ENCODE peak calls at places on chromosomes 12 and 14, in nine cellular contexts. One of them, this sample, is unnamed.

GRCh38 chr14:45867046-45867894 is 614.3 kb upstream of the MIS18BP1 start:
- DNase-seq in Panc1: no peak
- DNase-seq in foreskin fibroblast: no peak
- DNase-seq in SK-N-SH: no peak
- DNase-seq in cardiac fibroblast: no peak
- DNase-seq in AG09309: no peak
- DNase-seq in AG04450: no peak
- DNase-seq in A549: no peak
- DNase-seq in tibial nerve: no peak
- DNase-seq in this sample: no peak

GRCh38 chr12:89070603-89071002 is 281.7 kb downstream of the DUSP6 start:
- DNase-seq in Panc1: no peak
- DNase-seq in foreskin fibroblast: no peak
- DNase-seq in SK-N-SH: no peak
- DNase-seq in cardiac fibroblast: no peak
- DNase-seq in AG09309: no peak
- DNase-seq in AG04450: no peak
- DNase-seq in A549: no peak
- DNase-seq in tibial nerve: no peak
- DNase-seq in this sample: no peak

GRCh38 chr14:34050606-34051005 is 99.7 kb upstream of the EGLN3 start:
- DNase-seq in Panc1: no peak
- DNase-seq in foreskin fibroblast: no peak
- DNase-seq in SK-N-SH: no peak
- DNase-seq in cardiac fibroblast: no peak
- DNase-seq in AG09309: no peak
- DNase-seq in AG04450: no peak
- DNase-seq in A549: no peak
- DNase-seq in tibial nerve: no peak
- DNase-seq in this sample: no peak

GRCh38 chr14:97692084-97692483 is 894.9 kb downstream of the VRK1 start:
- DNase-seq in Panc1: no peak
- DNase-seq in foreskin fibroblast: no peak
- DNase-seq in SK-N-SH: no peak
- DNase-seq in cardiac fibroblast: no peak
- DNase-seq in AG09309: no peak
- DNase-seq in AG04450: no peak
- DNase-seq in A549: no peak
- DNase-seq in tibial nerve: no peak
- DNase-seq in this sample: no peak

GRCh38 chr12:42144424-42145196 is at the start of gene GXYLT1:
- DNase-seq in Panc1: no peak
- DNase-seq in foreskin fibroblast: peak
- DNase-seq in SK-N-SH: peak
- DNase-seq in cardiac fibroblast: peak
- DNase-seq in AG09309: peak
- DNase-seq in AG04450: peak
- DNase-seq in A549: peak
- DNase-seq in tibial nerve: peak
- DNase-seq in this sample: peak

GRCh38 chr14:92397140-92397815 is 74.3 kb downstream of the SLC24A4 start:
- DNase-seq in Panc1: peak
- DNase-seq in foreskin fibroblast: peak
- DNase-seq in SK-N-SH: no peak
- DNase-seq in cardiac fibroblast: peak
- DNase-seq in AG09309: peak
- DNase-seq in AG04450: no peak
- DNase-seq in A549: peak
- DNase-seq in tibial nerve: no peak
- DNase-seq in this sample: no peak

GRCh38 chr12:47990351-47991105 is 13.7 kb downstream of the COL2A1 start:
- DNase-seq in Panc1: no peak
- DNase-seq in foreskin fibroblast: peak
- DNase-seq in SK-N-SH: no peak
- DNase-seq in cardiac fibroblast: peak
- DNase-seq in AG09309: no peak
- DNase-seq in AG04450: no peak
- DNase-seq in A549: no peak
- DNase-seq in tibial nerve: no peak
- DNase-seq in this sample: no peak

GRCh38 chr12:101475751-101476305 is 692 bp downstream of the SPIC start:
- DNase-seq in Panc1: no peak
- DNase-seq in foreskin fibroblast: no peak
- DNase-seq in SK-N-SH: no peak
- DNase-seq in cardiac fibroblast: no peak
- DNase-seq in AG09309: no peak
- DNase-seq in AG04450: no peak
- DNase-seq in A549: no peak
- DNase-seq in tibial nerve: no peak
- DNase-seq in this sample: peak

GRCh38 chr14:59046746-59047145 is 141.7 kb upstream of the DAAM1 start:
- DNase-seq in Panc1: no peak
- DNase-seq in foreskin fibroblast: no peak
- DNase-seq in SK-N-SH: no peak
- DNase-seq in cardiac fibroblast: peak
- DNase-seq in AG09309: no peak
- DNase-seq in AG04450: no peak
- DNase-seq in A549: no peak
- DNase-seq in tibial nerve: no peak
- DNase-seq in this sample: no peak

GRCh38 chr14:94395900-94396574 is 7.6 kb upstream of the SERPINA1 start:
- DNase-seq in Panc1: no peak
- DNase-seq in foreskin fibroblast: no peak
- DNase-seq in SK-N-SH: no peak
- DNase-seq in cardiac fibroblast: no peak
- DNase-seq in AG09309: no peak
- DNase-seq in AG04450: no peak
- DNase-seq in A549: peak
- DNase-seq in tibial nerve: no peak
- DNase-seq in this sample: peak

GRCh38 chr14:75514673-75515630 is 7.3 kb upstream of the BATF start:
- DNase-seq in Panc1: no peak
- DNase-seq in foreskin fibroblast: peak
- DNase-seq in SK-N-SH: no peak
- DNase-seq in cardiac fibroblast: peak
- DNase-seq in AG09309: no peak
- DNase-seq in AG04450: no peak
- DNase-seq in A549: no peak
- DNase-seq in tibial nerve: no peak
- DNase-seq in this sample: no peak
- TF ChIP-seq CTCF in Panc1: no peak
- TF ChIP-seq CTCF in foreskin fibroblast: peak
- TF ChIP-seq CTCF in SK-N-SH: peak
- TF ChIP-seq CTCF in cardiac fibroblast: peak
- TF ChIP-seq CTCF in AG09309: peak
- TF ChIP-seq CTCF in AG04450: no peak
- TF ChIP-seq CTCF in A549: no peak
- TF ChIP-seq CTCF in tibial nerve: peak
- TF ChIP-seq CTCF in this sample: no peak

GRCh38 chr12:46387697-46388096 is 15.1 kb upstream of the SLC38A2 start:
- DNase-seq in Panc1: no peak
- DNase-seq in foreskin fibroblast: no peak
- DNase-seq in SK-N-SH: no peak
- DNase-seq in cardiac fibroblast: no peak
- DNase-seq in AG09309: no peak
- DNase-seq in AG04450: no peak
- DNase-seq in A549: no peak
- DNase-seq in tibial nerve: no peak
- DNase-seq in this sample: no peak

GRCh38 chr12:46389130-46389616 is 16.6 kb upstream of the SLC38A2 start:
- DNase-seq in Panc1: no peak
- DNase-seq in foreskin fibroblast: peak
- DNase-seq in SK-N-SH: no peak
- DNase-seq in cardiac fibroblast: peak
- DNase-seq in AG09309: peak
- DNase-seq in AG04450: no peak
- DNase-seq in A549: no peak
- DNase-seq in tibial nerve: peak
- DNase-seq in this sample: no peak

GRCh38 chr12:46386877-46387629 is 14.5 kb upstream of the SLC38A2 start:
- DNase-seq in Panc1: no peak
- DNase-seq in foreskin fibroblast: peak
- DNase-seq in SK-N-SH: no peak
- DNase-seq in cardiac fibroblast: peak
- DNase-seq in AG09309: no peak
- DNase-seq in AG04450: no peak
- DNase-seq in A549: peak
- DNase-seq in tibial nerve: no peak
- DNase-seq in this sample: no peak

GRCh38 chr12:46390304-46390703 is 17.7 kb upstream of the SLC38A2 start:
- DNase-seq in Panc1: no peak
- DNase-seq in foreskin fibroblast: no peak
- DNase-seq in SK-N-SH: no peak
- DNase-seq in cardiac fibroblast: no peak
- DNase-seq in AG09309: no peak
- DNase-seq in AG04450: no peak
- DNase-seq in A549: no peak
- DNase-seq in tibial nerve: no peak
- DNase-seq in this sample: no peak

DNA sequence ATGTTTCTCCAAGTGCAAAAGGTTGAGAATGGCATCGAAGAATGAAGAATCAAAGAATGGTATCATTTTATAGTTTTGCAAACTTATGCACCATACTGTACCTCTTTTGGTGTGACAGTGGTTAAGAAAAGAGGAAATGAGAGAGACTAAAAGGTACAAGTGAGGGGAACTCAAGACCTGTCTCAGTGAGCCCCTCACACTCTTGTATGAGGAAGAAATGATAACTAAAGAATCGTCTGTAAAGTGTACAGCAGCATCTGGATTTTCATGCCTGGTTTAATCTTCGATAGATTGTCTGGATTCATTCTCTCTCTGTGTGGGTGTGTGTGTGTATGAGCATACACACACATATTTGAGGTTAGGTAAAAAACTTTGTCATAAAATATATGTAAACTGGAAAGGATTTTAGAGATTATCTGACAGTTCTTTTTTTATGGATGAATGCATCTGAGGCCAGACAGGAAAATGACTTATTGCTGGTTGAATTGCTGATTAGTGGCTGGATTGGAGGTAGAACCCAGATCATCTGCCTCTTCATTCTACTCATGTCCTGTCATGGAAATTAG is 15.9 kb upstream of the SLC38A2 start:
- DNase-seq in Panc1: no peak
- DNase-seq in foreskin fibroblast: peak
- DNase-seq in SK-N-SH: no peak
- DNase-seq in cardiac fibroblast: peak
- DNase-seq in AG09309: no peak
- DNase-seq in AG04450: no peak
- DNase-seq in A549: no peak
- DNase-seq in tibial nerve: no peak
- DNase-seq in this sample: no peak
- H3K4me3 ChIP-seq in Panc1: no peak
- H3K4me3 ChIP-seq in foreskin fibroblast: no peak
- H3K4me3 ChIP-seq in SK-N-SH: no peak
- H3K4me3 ChIP-seq in cardiac fibroblast: no peak
- H3K4me3 ChIP-seq in AG09309: no peak
- H3K4me3 ChIP-seq in AG04450: no peak
- H3K4me3 ChIP-seq in A549: no peak
- H3K4me3 ChIP-seq in tibial nerve: no peak
- H3K4me3 ChIP-seq in this sample: no peak

DNA sequence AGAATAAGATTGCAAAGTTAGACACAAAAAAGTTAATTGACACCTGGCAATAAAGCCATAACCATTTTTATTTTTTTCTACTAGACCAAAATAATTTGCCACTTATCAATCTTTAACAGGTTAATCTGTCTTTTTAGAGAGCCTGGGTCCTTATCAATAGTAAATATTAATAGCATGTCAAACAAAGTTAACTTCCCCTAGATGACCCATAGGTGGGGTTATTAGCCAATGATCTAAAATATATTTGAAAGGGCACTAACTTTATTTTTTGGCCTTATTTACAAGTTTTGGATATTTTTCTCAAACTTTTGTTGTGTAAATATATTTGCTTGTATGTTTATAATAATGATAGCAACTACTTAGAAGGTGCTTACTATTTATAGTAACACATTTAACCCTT is 3.9 kb downstream of the ANKRD33 start:
- DNase-seq in Panc1: no peak
- DNase-seq in foreskin fibroblast: peak
- DNase-seq in SK-N-SH: no peak
- DNase-seq in cardiac fibroblast: peak
- DNase-seq in AG09309: no peak
- DNase-seq in AG04450: no peak
- DNase-seq in A549: no peak
- DNase-seq in tibial nerve: no peak
- DNase-seq in this sample: no peak
- TF ChIP-seq CTCF in Panc1: peak
- TF ChIP-seq CTCF in foreskin fibroblast: peak
- TF ChIP-seq CTCF in SK-N-SH: peak
- TF ChIP-seq CTCF in cardiac fibroblast: peak
- TF ChIP-seq CTCF in AG09309: peak
- TF ChIP-seq CTCF in AG04450: peak
- TF ChIP-seq CTCF in A549: peak
- TF ChIP-seq CTCF in tibial nerve: peak
- TF ChIP-seq CTCF in this sample: peak

GRCh38 chr12:1810201-1810930 is 10.0 kb upstream of the LRTM2 start:
- DNase-seq in Panc1: no peak
- DNase-seq in foreskin fibroblast: no peak
- DNase-seq in SK-N-SH: no peak
- DNase-seq in cardiac fibroblast: peak
- DNase-seq in AG09309: no peak
- DNase-seq in AG04450: no peak
- DNase-seq in A549: no peak
- DNase-seq in tibial nerve: no peak
- DNase-seq in this sample: no peak

GRCh38 chr12:1811281-1811947 is 9.0 kb upstream of the LRTM2 start:
- DNase-seq in Panc1: no peak
- DNase-seq in foreskin fibroblast: no peak
- DNase-seq in SK-N-SH: no peak
- DNase-seq in cardiac fibroblast: peak
- DNase-seq in AG09309: no peak
- DNase-seq in AG04450: no peak
- DNase-seq in A549: no peak
- DNase-seq in tibial nerve: no peak
- DNase-seq in this sample: no peak

GRCh38 chr12:1810931-1811280 is 9.5 kb upstream of the LRTM2 start:
- DNase-seq in Panc1: no peak
- DNase-seq in foreskin fibroblast: no peak
- DNase-seq in SK-N-SH: no peak
- DNase-seq in cardiac fibroblast: no peak
- DNase-seq in AG09309: no peak
- DNase-seq in AG04450: no peak
- DNase-seq in A549: no peak
- DNase-seq in tibial nerve: no peak
- DNase-seq in this sample: no peak

GRCh38 chr12:1812650-1813302 is 7.6 kb upstream of the LRTM2 start:
- DNase-seq in Panc1: no peak
- DNase-seq in foreskin fibroblast: peak
- DNase-seq in SK-N-SH: no peak
- DNase-seq in cardiac fibroblast: peak
- DNase-seq in AG09309: no peak
- DNase-seq in AG04450: no peak
- DNase-seq in A549: no peak
- DNase-seq in tibial nerve: peak
- DNase-seq in this sample: no peak

DNA sequence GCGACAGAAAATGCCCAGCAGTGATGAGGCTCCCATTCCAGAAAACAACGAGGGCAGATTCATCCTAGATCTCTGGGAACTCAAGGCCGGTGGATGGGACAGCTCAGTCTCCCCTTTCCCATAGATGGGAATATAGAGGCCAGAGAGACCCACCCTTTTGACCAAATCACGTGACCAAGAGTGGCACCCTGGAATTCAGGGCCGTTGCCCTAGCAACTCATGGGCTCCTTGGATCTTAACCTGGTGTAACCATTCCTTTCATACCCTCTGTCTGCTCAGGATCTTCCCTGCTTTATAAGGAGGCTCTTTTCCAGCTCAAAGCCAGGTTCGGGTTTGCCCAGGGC is 8.4 kb upstream of the LRTM2 start:
- DNase-seq in Panc1: no peak
- DNase-seq in foreskin fibroblast: no peak
- DNase-seq in SK-N-SH: no peak
- DNase-seq in cardiac fibroblast: no peak
- DNase-seq in AG09309: no peak
- DNase-seq in AG04450: no peak
- DNase-seq in A549: no peak
- DNase-seq in tibial nerve: no peak
- DNase-seq in this sample: no peak
- H3K4me3 ChIP-seq in Panc1: no peak
- H3K4me3 ChIP-seq in foreskin fibroblast: no peak
- H3K4me3 ChIP-seq in SK-N-SH: no peak
- H3K4me3 ChIP-seq in cardiac fibroblast: no peak
- H3K4me3 ChIP-seq in AG09309: no peak
- H3K4me3 ChIP-seq in AG04450: no peak
- H3K4me3 ChIP-seq in A549: no peak
- H3K4me3 ChIP-seq in tibial nerve: no peak
- H3K4me3 ChIP-seq in this sample: no peak